ENCODE peak calls at places on chromosomes 16 and 17, in four cellular contexts. F is thyroid gland, C is GM12891, Z is uterus. B is an unnamed sample.

GRCh38 chr16:84281077-84281476 is 13.6 kb upstream of the WFDC1 start:
- DNase-seq in F (no peak), C (no peak), Z (no peak), B (peak)

GRCh38 chr17:29956225-29956624 is 14.8 kb downstream of the EFCAB5 start:
- DNase-seq in F (no peak), C (no peak), Z (no peak), B (no peak)

GRCh38 chr17:53924530-53925455 is 102.1 kb downstream of the KIF2B start:
- DNase-seq in F (no peak), C (no peak), Z (no peak), B (no peak)

GRCh38 chr17:72998343-72998742 is 94.1 kb downstream of the SLC39A11 start:
- DNase-seq in F (no peak), C (no peak), Z (no peak), B (no peak)

GRCh38 chr16:17474037-17474436 is 3.3 kb upstream of the XYLT1 start:
- DNase-seq in F (no peak), C (no peak), Z (peak), B (peak)

GRCh38 chr17:6657633-6658287 is 6.2 kb downstream of the C17orf100 start:
- DNase-seq in F (no peak), C (no peak), Z (no peak), B (no peak)

GRCh38 chr16:12971216-12971615 is 69.8 kb downstream of the SHISA9 start:
- DNase-seq in F (peak), C (no peak), Z (no peak), B (peak)

GRCh38 chr17:17119533-17119932 is 77.3 kb downstream of the MPRIP start:
- DNase-seq in F (peak), C (no peak), Z (no peak), B (peak)

GRCh38 chr17:75626496-75627038 is 6.7 kb upstream of the SMIM5 start:
- DNase-seq in F (no peak), C (no peak), Z (no peak), B (no peak)

GRCh38 chr16:86509759-86510464 is 415 bp upstream of the FOXF1 start:
- DNase-seq in F (no peak), C (no peak), Z (peak), B (no peak)

GRCh38 chr16:57770361-57770760 is 31.9 kb downstream of the KIFC3 start:
- DNase-seq in F (no peak), C (no peak), Z (no peak), B (no peak)

GRCh38 chr17:40576113-40576740 is 11.0 kb upstream of the CCR7 start:
- DNase-seq in F (no peak), C (no peak), Z (no peak), B (no peak)

GRCh38 chr16:3234543-3235541 is at the start of gene ZNF200:
- DNase-seq in F (peak), C (peak), Z (peak), B (peak)

GRCh38 chr16:84918006-84918909 is 93.1 kb downstream of the ZDHHC7 start:
- DNase-seq in F (no peak), C (no peak), Z (no peak), B (no peak)

GRCh38 chr16:67015317-67015731 is 13.6 kb upstream of the CBFB start:
- DNase-seq in F (no peak), C (no peak), Z (peak), B (peak)

GRCh38 chr17:38877130-38877851 is 7.4 kb downstream of the LASP1 start:
- DNase-seq in F (no peak), C (no peak), Z (no peak), B (no peak)

GRCh38 chr17:10210151-10210574 is 11.8 kb upstream of the GAS7 start:
- DNase-seq in F (no peak), C (no peak), Z (peak), B (peak)

GRCh38 chr17:59678946-59679345 is 28.3 kb downstream of the PTRH2 start:
- DNase-seq in F (no peak), C (no peak), Z (no peak), B (no peak)

GRCh38 chr17:10616502-10617119 is 40.5 kb downstream of the MYH3 start:
- DNase-seq in F (peak), C (peak), Z (peak), B (peak)

GRCh38 chr17:17492562-17492961 is 3.6 kb downstream of the RASD1 start:
- DNase-seq in F (no peak), C (no peak), Z (no peak), B (no peak)

GRCh38 chr17:40475234-40476210 is 25.9 kb downstream of the TNS4 start:
- DNase-seq in F (no peak), C (no peak), Z (no peak), B (no peak)

GRCh38 chr17:28983286-28984240 is 22.3 kb downstream of the SEZ6 start:
- DNase-seq in F (no peak), C (no peak), Z (no peak), B (no peak)

GRCh38 chr17:55432358-55433028 is 10.9 kb upstream of the MMD start:
- DNase-seq in F (no peak), C (no peak), Z (no peak), B (no peak)

GRCh38 chr16:50386819-50387218 is 18.0 kb upstream of the BRD7 start:
- DNase-seq in F (no peak), C (no peak), Z (no peak), B (no peak)

GRCh38 chr16:10497132-10498088 is 83.0 kb downstream of the EMP2 start:
- DNase-seq in F (no peak), C (no peak), Z (no peak), B (no peak)

GRCh38 chr17:32158870-32159585 is 16.7 kb downstream of the RHOT1 start:
- DNase-seq in F (peak), C (no peak), Z (no peak), B (no peak)

GRCh38 chr17:68776451-68776850 is 175.3 kb upstream of the FAM20A start:
- DNase-seq in F (no peak), C (no peak), Z (no peak), B (no peak)

DNA sequence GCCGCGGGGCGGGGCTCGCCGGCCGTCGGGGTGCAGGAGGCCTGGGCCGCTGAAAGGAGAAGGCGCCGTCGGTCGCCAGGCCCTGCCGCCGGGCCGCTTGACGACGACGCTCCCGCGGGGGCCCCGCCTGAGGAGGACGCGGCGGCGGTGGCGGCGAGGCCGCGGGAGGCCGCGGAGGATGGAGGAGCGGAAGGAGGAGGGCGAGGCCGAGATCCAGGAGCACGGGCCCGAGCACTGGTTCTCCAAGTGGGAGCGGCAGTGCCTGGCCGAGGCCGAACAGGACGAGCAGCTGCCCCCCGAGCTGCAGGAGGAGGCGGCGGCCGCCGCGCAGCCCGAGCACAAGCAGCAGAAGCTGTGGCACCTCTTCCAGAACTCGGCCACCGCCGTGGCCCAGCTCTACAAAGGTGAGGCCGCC is 430 bp downstream of the HAPSTR1 start:
- DNase-seq in F (peak), C (peak), Z (peak), B (peak)
- TF ChIP-seq POLR2A in F (no peak), C (no peak), Z (no peak), B (no peak)

DNA sequence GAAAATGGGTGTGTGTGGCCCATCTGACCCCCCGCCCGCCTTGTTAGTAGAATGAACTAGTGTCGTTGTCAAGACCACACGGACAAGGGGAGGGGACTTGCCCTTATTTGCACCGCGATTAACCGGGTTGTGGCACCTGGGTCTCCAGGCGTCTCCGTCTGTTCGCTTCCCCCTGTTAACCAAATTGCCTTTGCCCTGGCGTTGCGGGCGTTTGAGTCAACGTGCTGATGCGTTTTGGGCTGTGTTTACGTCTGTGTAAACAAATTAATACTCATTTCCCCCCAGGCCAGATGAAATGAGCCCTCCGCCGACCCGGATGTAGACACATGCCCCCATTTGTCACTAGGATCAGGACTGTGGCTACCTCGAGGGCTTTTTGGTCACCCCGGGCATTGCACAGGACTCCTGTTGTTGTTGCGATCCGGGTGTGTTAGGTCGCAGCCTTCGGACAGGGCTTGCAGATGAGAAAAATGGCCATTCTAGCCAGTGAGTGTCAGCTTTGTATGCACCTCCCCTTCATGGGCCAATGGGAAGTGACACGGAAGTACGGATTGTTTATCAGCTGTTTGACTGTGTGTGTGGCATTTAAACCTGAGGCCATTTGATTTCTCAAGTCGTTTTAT is 906 bp downstream of the RBL2 start:
- DNase-seq in F (peak), C (peak), Z (peak), B (peak)
- TF ChIP-seq POLR2A in F (peak), C (no peak), Z (peak), B (no peak)

DNA sequence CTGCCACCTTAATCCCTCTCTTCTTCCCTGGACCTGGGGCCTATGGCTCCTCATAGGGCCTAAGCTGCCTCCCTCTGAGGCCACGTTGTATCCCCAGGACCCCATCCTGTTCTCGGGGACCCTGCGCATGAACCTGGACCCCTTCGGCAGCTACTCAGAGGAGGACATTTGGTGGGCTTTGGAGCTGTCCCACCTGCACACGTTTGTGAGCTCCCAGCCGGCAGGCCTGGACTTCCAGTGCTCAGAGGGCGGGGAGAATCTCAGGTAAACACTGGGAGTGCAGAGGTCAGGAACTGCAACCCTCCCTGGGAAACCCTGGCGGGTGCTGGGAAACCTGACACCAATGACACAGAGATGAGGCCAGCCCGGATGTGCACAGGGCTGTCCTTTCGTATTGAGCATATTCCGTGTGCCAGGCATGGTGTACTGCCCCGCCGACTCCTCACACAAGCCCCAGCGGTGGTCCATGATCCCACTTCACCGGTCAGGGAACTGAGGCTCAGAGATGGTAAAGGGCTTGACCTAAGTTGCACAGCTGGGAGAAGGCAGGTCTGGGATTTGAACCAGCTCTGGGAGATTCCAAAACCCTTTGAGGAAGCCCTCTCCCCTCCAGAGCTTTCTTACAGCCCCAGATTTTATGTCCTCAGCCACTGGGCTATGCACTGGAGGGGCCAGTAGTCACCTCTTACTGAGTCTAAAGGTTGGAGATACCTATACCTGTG is 22.9 kb downstream of the ANKRD40 start:
- DNase-seq in F (no peak), C (no peak), Z (no peak), B (no peak)
- TF ChIP-seq POLR2A in F (no peak), C (no peak), Z (no peak), B (no peak)

GRCh38 chr16:4846901-4847773 is at the start of the genes GLYR1 and UBN1:
- DNase-seq in F (peak), C (peak), Z (peak), B (peak)

GRCh38 chr16:4847774-4848587 is 700 bp downstream of the UBN1 start:
- DNase-seq in F (peak), C (peak), Z (peak), B (peak)

GRCh38 chr16:4840984-4841383 is 6.1 kb downstream of the GLYR1 start:
- DNase-seq in F (no peak), C (no peak), Z (no peak), B (no peak)

GRCh38 chr16:4850211-4850610 is 2.9 kb downstream of the UBN1 start:
- DNase-seq in F (no peak), C (no peak), Z (no peak), B (no peak)

GRCh38 chr16:4846503-4846900 is 586 bp downstream of the GLYR1 start:
- DNase-seq in F (peak), C (peak), Z (no peak), B (peak)
- TF ChIP-seq POLR2A in F (peak), C (no peak), Z (no peak), B (no peak)

GRCh38 chr17:47358652-47359051 is 34.9 kb downstream of the EFCAB13 start:
- DNase-seq in F (no peak), C (no peak), Z (no peak), B (no peak)
- TF ChIP-seq POLR2A in F (no peak), C (no peak), Z (no peak), B (no peak)

B was measured in testis.